ENCODE peak calls at places on chromosomes 16 and 17, in ten cellular contexts. One of them, this sample, is unnamed.

GRCh38 chr17:67534941-67535340 is 157.9 kb downstream of the PITPNC1 start:
- DNase-seq in HEK293T: no peak
- DNase-seq in suprapubic skin: no peak
- DNase-seq in progenitor cell of endocrine pancreas: no peak
- DNase-seq in memory B cell: no peak
- DNase-seq in NCI-H1417 treated with DMSO at 0.1 percent for 48 hours: no peak
- DNase-seq in epithelial cell of esophagus: no peak
- DNase-seq in fibroblast of lung: peak; percentile 55
- DNase-seq in left cardiac atrium: no peak
- DNase-seq in myocyte: peak; percentile 82
- DNase-seq in this sample: no peak

GRCh38 chr16:14029658-14030057 is 41.5 kb upstream of the MRTFB start:
- DNase-seq in HEK293T: no peak
- DNase-seq in suprapubic skin: no peak
- DNase-seq in progenitor cell of endocrine pancreas: no peak
- DNase-seq in memory B cell: no peak
- DNase-seq in NCI-H1417 treated with DMSO at 0.1 percent for 48 hours: no peak
- DNase-seq in epithelial cell of esophagus: no peak
- DNase-seq in fibroblast of lung: no peak
- DNase-seq in left cardiac atrium: peak; percentile 25
- DNase-seq in myocyte: no peak
- DNase-seq in this sample: no peak

GRCh38 chr17:72120878-72121163 is at the start of gene SOX9:
- DNase-seq in HEK293T: peak; percentile 93
- DNase-seq in suprapubic skin: peak; percentile 91
- DNase-seq in progenitor cell of endocrine pancreas: peak; percentile 76
- DNase-seq in memory B cell: no peak
- DNase-seq in NCI-H1417 treated with DMSO at 0.1 percent for 48 hours: peak; percentile 51
- DNase-seq in epithelial cell of esophagus: peak; percentile 97
- DNase-seq in fibroblast of lung: peak; percentile 98
- DNase-seq in left cardiac atrium: peak; percentile 84
- DNase-seq in myocyte: peak; percentile 98
- DNase-seq in this sample: peak; percentile 85

GRCh38 chr17:76513306-76513692 is 12.1 kb upstream of the RHBDF2 start:
- DNase-seq in HEK293T: no peak
- DNase-seq in suprapubic skin: no peak
- DNase-seq in progenitor cell of endocrine pancreas: no peak
- DNase-seq in memory B cell: no peak
- DNase-seq in NCI-H1417 treated with DMSO at 0.1 percent for 48 hours: no peak
- DNase-seq in epithelial cell of esophagus: no peak
- DNase-seq in fibroblast of lung: no peak
- DNase-seq in left cardiac atrium: no peak
- DNase-seq in myocyte: no peak
- DNase-seq in this sample: no peak

GRCh38 chr17:57410169-57410568 is 153.8 kb downstream of the MSI2 start:
- DNase-seq in HEK293T: no peak
- DNase-seq in suprapubic skin: no peak
- DNase-seq in progenitor cell of endocrine pancreas: no peak
- DNase-seq in memory B cell: no peak
- DNase-seq in NCI-H1417 treated with DMSO at 0.1 percent for 48 hours: no peak
- DNase-seq in epithelial cell of esophagus: no peak
- DNase-seq in fibroblast of lung: no peak
- DNase-seq in left cardiac atrium: no peak
- DNase-seq in myocyte: no peak
- DNase-seq in this sample: no peak

GRCh38 chr17:80701730-80702129 is 157.1 kb downstream of the RPTOR start:
- DNase-seq in HEK293T: no peak
- DNase-seq in suprapubic skin: no peak
- DNase-seq in progenitor cell of endocrine pancreas: no peak
- DNase-seq in memory B cell: no peak
- DNase-seq in NCI-H1417 treated with DMSO at 0.1 percent for 48 hours: no peak
- DNase-seq in epithelial cell of esophagus: no peak
- DNase-seq in fibroblast of lung: no peak
- DNase-seq in left cardiac atrium: no peak
- DNase-seq in myocyte: no peak
- DNase-seq in this sample: no peak

GRCh38 chr17:67542219-67543114 is 165.4 kb downstream of the PITPNC1 start:
- DNase-seq in HEK293T: no peak
- DNase-seq in suprapubic skin: no peak
- DNase-seq in progenitor cell of endocrine pancreas: no peak
- DNase-seq in memory B cell: no peak
- DNase-seq in NCI-H1417 treated with DMSO at 0.1 percent for 48 hours: no peak
- DNase-seq in epithelial cell of esophagus: no peak
- DNase-seq in fibroblast of lung: no peak
- DNase-seq in left cardiac atrium: no peak
- DNase-seq in myocyte: no peak
- DNase-seq in this sample: no peak

GRCh38 chr16:48538746-48539484 is 71.1 kb downstream of the N4BP1 start:
- DNase-seq in HEK293T: no peak
- DNase-seq in suprapubic skin: no peak
- DNase-seq in progenitor cell of endocrine pancreas: no peak
- DNase-seq in memory B cell: no peak
- DNase-seq in NCI-H1417 treated with DMSO at 0.1 percent for 48 hours: no peak
- DNase-seq in epithelial cell of esophagus: no peak
- DNase-seq in fibroblast of lung: no peak
- DNase-seq in left cardiac atrium: no peak
- DNase-seq in myocyte: no peak
- DNase-seq in this sample: peak; percentile 45

GRCh38 chr16:26005336-26005735 is 313.6 kb downstream of the HS3ST4 start:
- DNase-seq in HEK293T: no peak
- DNase-seq in suprapubic skin: no peak
- DNase-seq in progenitor cell of endocrine pancreas: no peak
- DNase-seq in memory B cell: no peak
- DNase-seq in NCI-H1417 treated with DMSO at 0.1 percent for 48 hours: no peak
- DNase-seq in epithelial cell of esophagus: no peak
- DNase-seq in fibroblast of lung: no peak
- DNase-seq in left cardiac atrium: no peak
- DNase-seq in myocyte: no peak
- DNase-seq in this sample: no peak

GRCh38 chr17:73091770-73092517 is 544 bp downstream of the SLC39A11 start:
- DNase-seq in HEK293T: peak; percentile 39
- DNase-seq in suprapubic skin: no peak
- DNase-seq in progenitor cell of endocrine pancreas: no peak
- DNase-seq in memory B cell: no peak
- DNase-seq in NCI-H1417 treated with DMSO at 0.1 percent for 48 hours: no peak
- DNase-seq in epithelial cell of esophagus: peak; percentile 91
- DNase-seq in fibroblast of lung: peak; percentile 35
- DNase-seq in left cardiac atrium: peak; percentile 39
- DNase-seq in myocyte: peak; percentile 55
- DNase-seq in this sample: peak; percentile 48

GRCh38 chr16:65875362-65876199 is 490.9 kb upstream of the CDH5 start:
- DNase-seq in HEK293T: no peak
- DNase-seq in suprapubic skin: no peak
- DNase-seq in progenitor cell of endocrine pancreas: no peak
- DNase-seq in memory B cell: no peak
- DNase-seq in NCI-H1417 treated with DMSO at 0.1 percent for 48 hours: no peak
- DNase-seq in epithelial cell of esophagus: peak; percentile 11
- DNase-seq in fibroblast of lung: peak; percentile 56
- DNase-seq in left cardiac atrium: no peak
- DNase-seq in myocyte: no peak
- DNase-seq in this sample: no peak

GRCh38 chr16:78973041-78973440 is 627.5 kb downstream of the MAF start:
- DNase-seq in HEK293T: no peak
- DNase-seq in suprapubic skin: no peak
- DNase-seq in progenitor cell of endocrine pancreas: no peak
- DNase-seq in memory B cell: no peak
- DNase-seq in NCI-H1417 treated with DMSO at 0.1 percent for 48 hours: no peak
- DNase-seq in epithelial cell of esophagus: no peak
- DNase-seq in fibroblast of lung: no peak
- DNase-seq in left cardiac atrium: no peak
- DNase-seq in myocyte: peak; percentile 3
- DNase-seq in this sample: no peak

GRCh38 chr17:72338847-72339790 is 218.3 kb downstream of the SOX9 start:
- DNase-seq in HEK293T: no peak
- DNase-seq in suprapubic skin: no peak
- DNase-seq in progenitor cell of endocrine pancreas: no peak
- DNase-seq in memory B cell: no peak
- DNase-seq in NCI-H1417 treated with DMSO at 0.1 percent for 48 hours: no peak
- DNase-seq in epithelial cell of esophagus: peak; percentile 71
- DNase-seq in fibroblast of lung: peak; percentile 99
- DNase-seq in left cardiac atrium: peak; percentile 61
- DNase-seq in myocyte: peak; percentile 90
- DNase-seq in this sample: no peak

GRCh38 chr16:66474750-66475199 is 47.7 kb downstream of the BEAN1 start:
- DNase-seq in HEK293T: no peak
- DNase-seq in suprapubic skin: peak; percentile 15
- DNase-seq in progenitor cell of endocrine pancreas: no peak
- DNase-seq in memory B cell: no peak
- DNase-seq in NCI-H1417 treated with DMSO at 0.1 percent for 48 hours: no peak
- DNase-seq in epithelial cell of esophagus: no peak
- DNase-seq in fibroblast of lung: no peak
- DNase-seq in left cardiac atrium: no peak
- DNase-seq in myocyte: peak; percentile 96
- DNase-seq in this sample: no peak

GRCh38 chr16:57834936-57835335 is 32.6 kb upstream of the KIFC3 start:
- DNase-seq in HEK293T: no peak
- DNase-seq in suprapubic skin: no peak
- DNase-seq in progenitor cell of endocrine pancreas: no peak
- DNase-seq in memory B cell: no peak
- DNase-seq in NCI-H1417 treated with DMSO at 0.1 percent for 48 hours: no peak
- DNase-seq in epithelial cell of esophagus: peak; percentile 95
- DNase-seq in fibroblast of lung: peak; percentile 66
- DNase-seq in left cardiac atrium: no peak
- DNase-seq in myocyte: no peak
- DNase-seq in this sample: no peak

GRCh38 chr17:7177210-7177953 is 1.8 kb downstream of the ASGR1 start:
- DNase-seq in HEK293T: peak; percentile 89
- DNase-seq in suprapubic skin: no peak
- DNase-seq in progenitor cell of endocrine pancreas: peak; percentile 79
- DNase-seq in memory B cell: peak; percentile 62
- DNase-seq in NCI-H1417 treated with DMSO at 0.1 percent for 48 hours: peak; percentile 7
- DNase-seq in epithelial cell of esophagus: peak; percentile 64
- DNase-seq in fibroblast of lung: peak; percentile 61
- DNase-seq in left cardiac atrium: peak; percentile 66
- DNase-seq in myocyte: peak; percentile 64
- DNase-seq in this sample: peak; percentile 80

GRCh38 chr17:30379303-30380105 is 777 bp downstream of the CPD start:
- DNase-seq in HEK293T: peak; percentile 9
- DNase-seq in suprapubic skin: peak; percentile 80
- DNase-seq in progenitor cell of endocrine pancreas: no peak
- DNase-seq in memory B cell: peak; percentile 39
- DNase-seq in NCI-H1417 treated with DMSO at 0.1 percent for 48 hours: no peak
- DNase-seq in epithelial cell of esophagus: peak; percentile 11
- DNase-seq in fibroblast of lung: no peak
- DNase-seq in left cardiac atrium: peak; percentile 39
- DNase-seq in myocyte: no peak
- DNase-seq in this sample: peak; percentile 65

GRCh38 chr17:28712037-28712704 is 483 bp upstream of the PROCA1 start:
- DNase-seq in HEK293T: peak; percentile 16
- DNase-seq in suprapubic skin: no peak
- DNase-seq in progenitor cell of endocrine pancreas: no peak
- DNase-seq in memory B cell: peak; percentile 59
- DNase-seq in NCI-H1417 treated with DMSO at 0.1 percent for 48 hours: no peak
- DNase-seq in epithelial cell of esophagus: no peak
- DNase-seq in fibroblast of lung: no peak
- DNase-seq in left cardiac atrium: peak; percentile 61
- DNase-seq in myocyte: no peak
- DNase-seq in this sample: peak; percentile 82

GRCh38 chr16:22386976-22387375 is 12.6 kb upstream of the CDR2 start:
- DNase-seq in HEK293T: peak; percentile 17
- DNase-seq in suprapubic skin: no peak
- DNase-seq in progenitor cell of endocrine pancreas: no peak
- DNase-seq in memory B cell: no peak
- DNase-seq in NCI-H1417 treated with DMSO at 0.1 percent for 48 hours: no peak
- DNase-seq in epithelial cell of esophagus: no peak
- DNase-seq in fibroblast of lung: peak; percentile 92
- DNase-seq in left cardiac atrium: no peak
- DNase-seq in myocyte: peak; percentile 86
- DNase-seq in this sample: no peak

GRCh38 chr17:67637901-67638641 is 79.7 kb upstream of the NOL11 start:
- DNase-seq in HEK293T: no peak
- DNase-seq in suprapubic skin: no peak
- DNase-seq in progenitor cell of endocrine pancreas: no peak
- DNase-seq in memory B cell: no peak
- DNase-seq in NCI-H1417 treated with DMSO at 0.1 percent for 48 hours: no peak
- DNase-seq in epithelial cell of esophagus: peak; percentile 99
- DNase-seq in fibroblast of lung: peak; percentile 42
- DNase-seq in left cardiac atrium: no peak
- DNase-seq in myocyte: no peak
- DNase-seq in this sample: peak; percentile 51

GRCh38 chr17:58007781-58008706 is 998 bp upstream of the SRSF1 start:
- DNase-seq in HEK293T: no peak
- DNase-seq in suprapubic skin: no peak
- DNase-seq in progenitor cell of endocrine pancreas: no peak
- DNase-seq in memory B cell: no peak
- DNase-seq in NCI-H1417 treated with DMSO at 0.1 percent for 48 hours: no peak
- DNase-seq in epithelial cell of esophagus: no peak
- DNase-seq in fibroblast of lung: no peak
- DNase-seq in left cardiac atrium: no peak
- DNase-seq in myocyte: no peak
- DNase-seq in this sample: no peak

GRCh38 chr17:46978489-46979022 is 497 bp downstream of the RPRML start:
- DNase-seq in HEK293T: peak; percentile 31
- DNase-seq in suprapubic skin: no peak
- DNase-seq in progenitor cell of endocrine pancreas: no peak
- DNase-seq in memory B cell: peak; percentile 27
- DNase-seq in NCI-H1417 treated with DMSO at 0.1 percent for 48 hours: no peak
- DNase-seq in epithelial cell of esophagus: no peak
- DNase-seq in fibroblast of lung: no peak
- DNase-seq in left cardiac atrium: no peak
- DNase-seq in myocyte: no peak
- DNase-seq in this sample: no peak

GRCh38 chr16:29806096-29806579 is at the start of gene MAZ:
- DNase-seq in HEK293T: no peak
- DNase-seq in suprapubic skin: no peak
- DNase-seq in progenitor cell of endocrine pancreas: no peak
- DNase-seq in memory B cell: peak; percentile 49
- DNase-seq in NCI-H1417 treated with DMSO at 0.1 percent for 48 hours: peak; percentile 79
- DNase-seq in epithelial cell of esophagus: peak; percentile 94
- DNase-seq in fibroblast of lung: no peak
- DNase-seq in left cardiac atrium: no peak
- DNase-seq in myocyte: no peak
- DNase-seq in this sample: no peak

GRCh38 chr16:73040136-73040535 is 7.8 kb downstream of the ZFHX3 start:
- DNase-seq in HEK293T: no peak
- DNase-seq in suprapubic skin: no peak
- DNase-seq in progenitor cell of endocrine pancreas: no peak
- DNase-seq in memory B cell: no peak
- DNase-seq in NCI-H1417 treated with DMSO at 0.1 percent for 48 hours: no peak
- DNase-seq in epithelial cell of esophagus: peak; percentile 47
- DNase-seq in fibroblast of lung: no peak
- DNase-seq in left cardiac atrium: no peak
- DNase-seq in myocyte: no peak
- DNase-seq in this sample: no peak

GRCh38 chr16:85759631-85760419 is 8.9 kb upstream of the C16orf74 start:
- DNase-seq in HEK293T: peak; percentile 55
- DNase-seq in suprapubic skin: no peak
- DNase-seq in progenitor cell of endocrine pancreas: no peak
- DNase-seq in memory B cell: peak; percentile 65
- DNase-seq in NCI-H1417 treated with DMSO at 0.1 percent for 48 hours: no peak
- DNase-seq in epithelial cell of esophagus: peak; percentile 62
- DNase-seq in fibroblast of lung: no peak
- DNase-seq in left cardiac atrium: no peak
- DNase-seq in myocyte: no peak
- DNase-seq in this sample: peak; percentile 75

GRCh38 chr16:85923153-85924021 is 24.4 kb downstream of the IRF8 start:
- DNase-seq in HEK293T: no peak
- DNase-seq in suprapubic skin: no peak
- DNase-seq in progenitor cell of endocrine pancreas: no peak
- DNase-seq in memory B cell: no peak
- DNase-seq in NCI-H1417 treated with DMSO at 0.1 percent for 48 hours: no peak
- DNase-seq in epithelial cell of esophagus: no peak
- DNase-seq in fibroblast of lung: peak; percentile 40
- DNase-seq in left cardiac atrium: no peak
- DNase-seq in myocyte: peak; percentile 5
- DNase-seq in this sample: no peak

GRCh38 chr16:72938426-72939164 is 109.3 kb downstream of the ZFHX3 start:
- DNase-seq in HEK293T: no peak
- DNase-seq in suprapubic skin: peak; percentile 94
- DNase-seq in progenitor cell of endocrine pancreas: no peak
- DNase-seq in memory B cell: no peak
- DNase-seq in NCI-H1417 treated with DMSO at 0.1 percent for 48 hours: no peak
- DNase-seq in epithelial cell of esophagus: peak; percentile 60
- DNase-seq in fibroblast of lung: peak; percentile 88
- DNase-seq in left cardiac atrium: peak; percentile 88
- DNase-seq in myocyte: peak; percentile 89
- DNase-seq in this sample: peak; percentile 73

GRCh38 chr16:48892884-48893283 is 282.9 kb upstream of the N4BP1 start:
- DNase-seq in HEK293T: no peak
- DNase-seq in suprapubic skin: no peak
- DNase-seq in progenitor cell of endocrine pancreas: no peak
- DNase-seq in memory B cell: no peak
- DNase-seq in NCI-H1417 treated with DMSO at 0.1 percent for 48 hours: no peak
- DNase-seq in epithelial cell of esophagus: no peak
- DNase-seq in fibroblast of lung: no peak
- DNase-seq in left cardiac atrium: no peak
- DNase-seq in myocyte: no peak
- DNase-seq in this sample: no peak

This sample was measured in lower lobe of right lung.